ENCODE peak calls at places on chromosomes 11 and 22, in ten cellular contexts. One of them, this sample, is unnamed.

GRCh38 chr11:119372260-119373058 is 9.0 kb downstream of the USP2 start:
- DNase-seq in uterus: no peak
- DNase-seq in H9: peak; percentile 26
- DNase-seq in A549: no peak
- DNase-seq in K562: no peak
- DNase-seq in IMR-90: no peak
- DNase-seq in transverse colon: no peak
- DNase-seq in osteoblast: peak; percentile 76
- DNase-seq in DND-41: no peak
- DNase-seq in hepatocyte: no peak
- DNase-seq in this sample: peak; percentile 64

GRCh38 chr11:82796970-82797594 is 63.4 kb upstream of the FAM181B start:
- DNase-seq in uterus: no peak
- DNase-seq in H9: no peak
- DNase-seq in A549: no peak
- DNase-seq in K562: no peak
- DNase-seq in IMR-90: no peak
- DNase-seq in transverse colon: peak; percentile 12
- DNase-seq in osteoblast: no peak
- DNase-seq in DND-41: no peak
- DNase-seq in hepatocyte: no peak
- DNase-seq in this sample: no peak

GRCh38 chr22:30841264-30841663 is 127.3 kb downstream of the MORC2 start:
- DNase-seq in uterus: no peak
- DNase-seq in H9: no peak
- DNase-seq in A549: no peak
- DNase-seq in K562: no peak
- DNase-seq in IMR-90: peak; percentile 46
- DNase-seq in transverse colon: no peak
- DNase-seq in osteoblast: no peak
- DNase-seq in DND-41: no peak
- DNase-seq in hepatocyte: no peak
- DNase-seq in this sample: no peak

GRCh38 chr11:22479133-22479690 is 141.0 kb downstream of the SLC17A6 start:
- DNase-seq in uterus: no peak
- DNase-seq in H9: no peak
- DNase-seq in A549: no peak
- DNase-seq in K562: no peak
- DNase-seq in IMR-90: no peak
- DNase-seq in transverse colon: no peak
- DNase-seq in osteoblast: no peak
- DNase-seq in DND-41: no peak
- DNase-seq in hepatocyte: no peak
- DNase-seq in this sample: no peak

GRCh38 chr11:132718711-132719641 is 813.3 kb downstream of the OPCML start:
- DNase-seq in uterus: no peak
- DNase-seq in H9: no peak
- DNase-seq in A549: no peak
- DNase-seq in K562: no peak
- DNase-seq in IMR-90: peak; percentile 8
- DNase-seq in transverse colon: peak; percentile 27
- DNase-seq in osteoblast: no peak
- DNase-seq in DND-41: peak; percentile 89
- DNase-seq in hepatocyte: no peak
- DNase-seq in this sample: no peak

GRCh38 chr22:41660416-41660815 is 28.3 kb downstream of the SNU13 start:
- DNase-seq in uterus: no peak
- DNase-seq in H9: no peak
- DNase-seq in A549: no peak
- DNase-seq in K562: no peak
- DNase-seq in IMR-90: peak; percentile 12
- DNase-seq in transverse colon: no peak
- DNase-seq in osteoblast: no peak
- DNase-seq in DND-41: no peak
- DNase-seq in hepatocyte: no peak
- DNase-seq in this sample: no peak

GRCh38 chr11:130872102-130872501 is 44.2 kb downstream of the SNX19 start:
- DNase-seq in uterus: no peak
- DNase-seq in H9: no peak
- DNase-seq in A549: no peak
- DNase-seq in K562: no peak
- DNase-seq in IMR-90: no peak
- DNase-seq in transverse colon: no peak
- DNase-seq in osteoblast: no peak
- DNase-seq in DND-41: no peak
- DNase-seq in hepatocyte: no peak
- DNase-seq in this sample: no peak

GRCh38 chr22:42301072-42301741 is 30.8 kb upstream of the TCF20 start:
- DNase-seq in uterus: no peak
- DNase-seq in H9: no peak
- DNase-seq in A549: no peak
- DNase-seq in K562: no peak
- DNase-seq in IMR-90: no peak
- DNase-seq in transverse colon: no peak
- DNase-seq in osteoblast: no peak
- DNase-seq in DND-41: no peak
- DNase-seq in hepatocyte: no peak
- DNase-seq in this sample: no peak

GRCh38 chr11:3613998-3614741 is 27.6 kb downstream of the ART5 start:
- DNase-seq in uterus: no peak
- DNase-seq in H9: no peak
- DNase-seq in A549: no peak
- DNase-seq in K562: no peak
- DNase-seq in IMR-90: no peak
- DNase-seq in transverse colon: no peak
- DNase-seq in osteoblast: no peak
- DNase-seq in DND-41: no peak
- DNase-seq in hepatocyte: no peak
- DNase-seq in this sample: no peak

GRCh38 chr11:3006505-3007260 is 14.6 kb upstream of the NAP1L4 start:
- DNase-seq in uterus: no peak
- DNase-seq in H9: no peak
- DNase-seq in A549: no peak
- DNase-seq in K562: no peak
- DNase-seq in IMR-90: no peak
- DNase-seq in transverse colon: no peak
- DNase-seq in osteoblast: peak; percentile 66
- DNase-seq in DND-41: no peak
- DNase-seq in hepatocyte: no peak
- DNase-seq in this sample: no peak

GRCh38 chr11:118398797-118399564 is 2.4 kb upstream of the ATP5MG start:
- DNase-seq in uterus: no peak
- DNase-seq in H9: no peak
- DNase-seq in A549: no peak
- DNase-seq in K562: no peak
- DNase-seq in IMR-90: peak; percentile 26
- DNase-seq in transverse colon: no peak
- DNase-seq in osteoblast: no peak
- DNase-seq in DND-41: no peak
- DNase-seq in hepatocyte: no peak
- DNase-seq in this sample: no peak

DNA sequence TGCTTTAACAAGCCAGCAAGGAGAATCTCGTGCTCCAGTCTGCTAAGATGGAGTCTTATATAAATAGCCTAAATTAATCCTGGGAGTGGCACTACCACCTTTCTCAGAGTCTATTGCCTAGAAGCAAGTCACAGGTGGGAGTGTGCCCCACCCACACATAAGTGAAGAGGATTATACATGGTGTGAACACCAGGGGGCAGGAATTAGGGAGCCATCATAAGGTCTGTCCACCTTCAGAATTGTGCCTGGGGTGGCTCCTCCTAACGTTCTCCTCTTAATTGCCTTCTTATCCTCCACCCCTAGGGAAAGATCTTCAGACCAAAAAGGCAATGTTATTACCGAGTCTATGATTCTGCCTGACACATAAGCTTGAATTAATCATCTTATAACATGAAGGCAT is 276.8 kb upstream of the SESN3 start:
- DNase-seq in uterus: no peak
- DNase-seq in H9: no peak
- DNase-seq in A549: no peak
- DNase-seq in K562: peak; percentile 11
- DNase-seq in IMR-90: no peak
- DNase-seq in transverse colon: no peak
- DNase-seq in osteoblast: no peak
- DNase-seq in DND-41: no peak
- DNase-seq in hepatocyte: no peak
- DNase-seq in this sample: no peak
- TF ChIP-seq CTCF in uterus: no peak
- TF ChIP-seq CTCF in H9: peak; percentile 46
- TF ChIP-seq CTCF in A549: no peak
- TF ChIP-seq CTCF in K562: no peak
- TF ChIP-seq CTCF in IMR-90: no peak
- TF ChIP-seq CTCF in transverse colon: no peak
- TF ChIP-seq CTCF in osteoblast: peak; percentile 17
- TF ChIP-seq CTCF in DND-41: no peak
- TF ChIP-seq CTCF in hepatocyte: no peak
- TF ChIP-seq CTCF in this sample: no peak

DNA sequence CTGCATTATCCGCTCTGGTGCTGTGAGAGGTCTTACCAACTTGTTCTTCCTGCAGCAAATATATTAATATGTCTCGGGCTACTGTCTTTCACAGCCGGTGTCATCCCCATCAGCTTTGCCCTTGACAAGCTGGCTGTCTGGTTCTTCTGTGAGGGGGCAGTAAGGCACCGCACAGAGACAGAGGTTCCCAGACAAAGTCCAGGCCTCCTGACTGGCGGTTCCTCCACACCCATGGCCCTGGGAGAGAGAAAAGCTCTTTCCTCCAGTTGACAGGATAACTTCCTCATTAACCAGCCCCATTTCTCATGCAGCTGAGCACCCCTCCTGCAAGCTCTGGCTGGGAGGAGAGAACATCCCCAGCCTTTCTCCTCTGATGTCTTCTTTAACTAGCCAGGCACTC is 212.5 kb upstream of the SEZ6L start:
- DNase-seq in uterus: no peak
- DNase-seq in H9: no peak
- DNase-seq in A549: no peak
- DNase-seq in K562: no peak
- DNase-seq in IMR-90: no peak
- DNase-seq in transverse colon: no peak
- DNase-seq in osteoblast: no peak
- DNase-seq in DND-41: no peak
- DNase-seq in hepatocyte: no peak
- DNase-seq in this sample: no peak
- H3K9me3 ChIP-seq in uterus: no peaks in the 10 kb centered on the region
- H3K9me3 ChIP-seq in H9: no peaks in the 10 kb centered on the region
- H3K9me3 ChIP-seq in A549: no peaks in the 10 kb centered on the region
- H3K9me3 ChIP-seq in K562: no peaks in the 10 kb centered on the region
- H3K9me3 ChIP-seq in IMR-90: peaks cover 14% of the 10 kb centered on the region
- H3K9me3 ChIP-seq in transverse colon: no peaks in the 10 kb centered on the region
- H3K9me3 ChIP-seq in osteoblast: no peaks in the 10 kb centered on the region
- H3K9me3 ChIP-seq in DND-41: no peaks in the 10 kb centered on the region
- H3K9me3 ChIP-seq in hepatocyte: no peaks in the 10 kb centered on the region
- H3K9me3 ChIP-seq in this sample: no peaks in the 10 kb centered on the region

DNA sequence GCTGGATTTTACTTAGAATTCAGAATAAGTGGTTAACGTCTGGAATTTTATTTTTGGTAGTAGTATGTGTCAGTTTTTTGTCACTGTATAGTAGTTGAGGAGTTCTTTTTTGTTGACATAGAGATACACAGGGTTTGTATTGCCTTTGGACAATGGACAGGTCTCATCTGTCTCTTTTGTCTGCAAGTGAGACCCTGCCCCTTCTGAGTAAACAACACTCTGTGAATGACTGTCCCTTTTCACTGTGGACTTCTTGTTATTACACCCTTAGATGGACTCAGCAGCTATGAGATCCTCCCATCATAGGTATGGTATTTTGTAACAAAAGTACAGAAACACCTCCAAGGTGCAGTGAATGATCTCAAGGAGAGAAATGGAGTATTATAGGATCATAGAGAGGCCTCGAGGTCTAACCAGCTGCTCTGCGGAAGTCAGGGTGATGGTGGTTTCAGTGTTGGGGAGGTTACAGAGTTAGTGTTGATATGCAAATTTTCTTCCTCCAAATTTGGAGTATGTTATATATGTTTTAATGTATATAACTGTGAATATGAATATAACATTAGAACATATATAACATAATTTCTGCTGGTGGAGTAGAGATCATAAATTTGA is 7.8 kb downstream of the PPP6R3 start:
- DNase-seq in uterus: no peak
- DNase-seq in H9: no peak
- DNase-seq in A549: no peak
- DNase-seq in K562: no peak
- DNase-seq in IMR-90: no peak
- DNase-seq in transverse colon: no peak
- DNase-seq in osteoblast: no peak
- DNase-seq in DND-41: no peak
- DNase-seq in hepatocyte: no peak
- DNase-seq in this sample: no peak
- H3K4me1 ChIP-seq in uterus: peaks cover 27% of the 10 kb centered on the region
- H3K4me1 ChIP-seq in H9: peaks cover 2% of the 10 kb centered on the region
- H3K4me1 ChIP-seq in A549: peaks cover 43% of the 10 kb centered on the region
- H3K4me1 ChIP-seq in K562: peaks cover 20% of the 10 kb centered on the region
- H3K4me1 ChIP-seq in IMR-90: peaks cover 22% of the 10 kb centered on the region
- H3K4me1 ChIP-seq in transverse colon: peaks cover 81% of the 10 kb centered on the region
- H3K4me1 ChIP-seq in osteoblast: peaks cover 36% of the 10 kb centered on the region
- H3K4me1 ChIP-seq in DND-41: peaks cover 89% of the 10 kb centered on the region
- H3K4me1 ChIP-seq in hepatocyte: peaks cover 34% of the 10 kb centered on the region
- H3K4me1 ChIP-seq in this sample: peaks cover 38% of the 10 kb centered on the region

GRCh38 chr11:78343303-78343702 is 74.3 kb downstream of the GAB2 start:
- DNase-seq in uterus: no peak
- DNase-seq in H9: no peak
- DNase-seq in A549: no peak
- DNase-seq in K562: no peak
- DNase-seq in IMR-90: no peak
- DNase-seq in transverse colon: no peak
- DNase-seq in osteoblast: no peak
- DNase-seq in DND-41: no peak
- DNase-seq in hepatocyte: no peak
- DNase-seq in this sample: no peak

GRCh38 chr11:78341841-78342240 is 75.8 kb downstream of the GAB2 start:
- DNase-seq in uterus: no peak
- DNase-seq in H9: no peak
- DNase-seq in A549: no peak
- DNase-seq in K562: no peak
- DNase-seq in IMR-90: no peak
- DNase-seq in transverse colon: no peak
- DNase-seq in osteoblast: no peak
- DNase-seq in DND-41: no peak
- DNase-seq in hepatocyte: no peak
- DNase-seq in this sample: no peak

GRCh38 chr11:78344114-78344513 is 73.5 kb downstream of the GAB2 start:
- DNase-seq in uterus: no peak
- DNase-seq in H9: no peak
- DNase-seq in A549: no peak
- DNase-seq in K562: no peak
- DNase-seq in IMR-90: no peak
- DNase-seq in transverse colon: no peak
- DNase-seq in osteoblast: no peak
- DNase-seq in DND-41: no peak
- DNase-seq in hepatocyte: no peak
- DNase-seq in this sample: no peak

GRCh38 chr11:78346799-78347198 is 70.8 kb downstream of the GAB2 start:
- DNase-seq in uterus: no peak
- DNase-seq in H9: no peak
- DNase-seq in A549: peak; percentile 39
- DNase-seq in K562: no peak
- DNase-seq in IMR-90: no peak
- DNase-seq in transverse colon: no peak
- DNase-seq in osteoblast: no peak
- DNase-seq in DND-41: no peak
- DNase-seq in hepatocyte: no peak
- DNase-seq in this sample: no peak

GRCh38 chr11:78344676-78345075 is 72.9 kb downstream of the GAB2 start:
- DNase-seq in uterus: no peak
- DNase-seq in H9: no peak
- DNase-seq in A549: no peak
- DNase-seq in K562: no peak
- DNase-seq in IMR-90: no peak
- DNase-seq in transverse colon: no peak
- DNase-seq in osteoblast: no peak
- DNase-seq in DND-41: no peak
- DNase-seq in hepatocyte: no peak
- DNase-seq in this sample: no peak
- TF ChIP-seq CTCF in uterus: no peak
- TF ChIP-seq CTCF in H9: no peak
- TF ChIP-seq CTCF in A549: no peak
- TF ChIP-seq CTCF in K562: no peak
- TF ChIP-seq CTCF in IMR-90: no peak
- TF ChIP-seq CTCF in transverse colon: no peak
- TF ChIP-seq CTCF in osteoblast: no peak
- TF ChIP-seq CTCF in DND-41: no peak
- TF ChIP-seq CTCF in hepatocyte: no peak
- TF ChIP-seq CTCF in this sample: no peak

This sample was measured in kidney.